ENCODE peak calls at places on chromosome 9, in six cellular contexts. G, V, E, Q, M and S are unnamed samples.

GRCh38 chr9:128587453-128587852 is 35.1 kb downstream of the SPTAN1 start:
- DNase-seq in G (no peak), V (no peak), E (no peak), Q (no peak), M (no peak), S (no peak)

GRCh38 chr9:134316444-134317160 is 9.7 kb upstream of the RXRA start:
- DNase-seq in G (no peak), V (no peak), E (no peak), Q (no peak), M (peak; percentile 77), S (no peak)

GRCh38 chr9:86434039-86434726 is 80.0 kb upstream of the TUT7 start:
- DNase-seq in G (no peak), V (no peak), E (peak; percentile 3), Q (peak; percentile 56), M (no peak), S (peak; percentile 64)

GRCh38 chr9:16202913-16203734 is 650.3 kb downstream of the CCDC171 start:
- DNase-seq in G (no peak), V (peak; percentile 78), E (no peak), Q (no peak), M (no peak), S (peak; percentile 58)

GRCh38 chr9:134960701-134961181 is 43.0 kb upstream of the FCN1 start:
- DNase-seq in G (no peak), V (no peak), E (no peak), Q (no peak), M (peak; percentile 38), S (no peak)

GRCh38 chr9:111389406-111389805 is 59.4 kb upstream of the OR2K2 start:
- DNase-seq in G (no peak), V (no peak), E (no peak), Q (no peak), M (no peak), S (no peak)

GRCh38 chr9:20865357-20865756 is 166.1 kb downstream of the HACD4 start:
- DNase-seq in G (no peak), V (no peak), E (no peak), Q (no peak), M (no peak), S (no peak)

GRCh38 chr9:127128341-127129072 is 6.1 kb upstream of the ANGPTL2 start:
- DNase-seq in G (no peak), V (no peak), E (no peak), Q (no peak), M (peak; percentile 79), S (no peak)

GRCh38 chr9:37751186-37751585 is 2.4 kb upstream of the TRMT10B start:
- DNase-seq in G (no peak), V (no peak), E (no peak), Q (no peak), M (no peak), S (no peak)

GRCh38 chr9:5509573-5509972 is 758 bp upstream of the PDCD1LG2 start:
- DNase-seq in G (no peak), V (peak; percentile 85), E (no peak), Q (no peak), M (no peak), S (peak; percentile 92)